ENCODE peak calls at places on chromosomes 13 and 19, in six cellular contexts. N, V, U, W, Q and T are unnamed samples.

GRCh38 chr19:6393982-6394412 is 1.0 kb upstream of the GTF2F1 start:
- DNase-seq in W (no peak), Q (no peak), U (no peak), N (no peak), V (no peak), T (no peak)

GRCh38 chr13:32538234-32538620 is 368 bp downstream of the N4BP2L2 start:
- DNase-seq in W (peak), Q (no peak), U (peak), V (no peak), N (peak), T (peak)

GRCh38 chr19:3760871-3761361 is 576 bp downstream of the APBA3 start:
- DNase-seq in V (peak), N (peak), U (no peak), W (no peak), Q (no peak), T (peak)

GRCh38 chr19:52307275-52307674 is 10.3 kb downstream of the ZNF480 start:
- DNase-seq in V (peak), Q (no peak), U (no peak), N (peak), W (no peak), T (peak)

GRCh38 chr19:45952691-45953505 is 20.8 kb downstream of the NOVA2 start:
- DNase-seq in U (peak), N (peak), V (no peak), Q (peak), W (peak), T (peak)

GRCh38 chr19:6495947-6496346 is 6.2 kb downstream of the TUBB4A start:
- DNase-seq in U (no peak), W (no peak), N (no peak), Q (no peak), V (no peak), T (no peak)

GRCh38 chr13:30224732-30225131 is 82.6 kb downstream of the KATNAL1 start:
- DNase-seq in V (no peak), U (no peak), N (peak), Q (no peak), W (no peak), T (peak)

GRCh38 chr13:111325941-111326620 is 5.6 kb downstream of the TEX29 start:
- DNase-seq in W (no peak), V (no peak), Q (no peak), U (no peak), N (no peak), T (no peak)

GRCh38 chr19:10603084-10603872 is 16.2 kb upstream of the AP1M2 start:
- DNase-seq in W (peak), U (peak), N (peak), Q (peak), V (peak), T (no peak)

GRCh38 chr19:7417671-7418324 is 69.1 kb downstream of the ARHGEF18 start:
- DNase-seq in U (no peak), Q (no peak), N (peak), W (no peak), V (no peak), T (no peak)

GRCh38 chr19:5997371-5997770 is 19.4 kb upstream of the RANBP3 start:
- DNase-seq in U (no peak), V (no peak), W (no peak), N (no peak), Q (no peak), T (no peak)

GRCh38 chr19:54211214-54211613 is 10.6 kb downstream of the RPS9 start:
- DNase-seq in Q (no peak), N (no peak), V (no peak), W (no peak), U (peak), T (no peak)

GRCh38 chr19:35350591-35350990 is 2.9 kb downstream of the FFAR1 start:
- DNase-seq in U (no peak), W (no peak), Q (no peak), V (peak), N (no peak), T (no peak)

GRCh38 chr13:98599502-98600328 is 22.8 kb upstream of the STK24 start:
- DNase-seq in V (no peak), N (peak), Q (no peak), W (no peak), U (no peak), T (no peak)

GRCh38 chr13:66879971-66880370 is 350.2 kb downstream of the PCDH9 start:
- DNase-seq in W (no peak), U (no peak), Q (no peak), N (no peak), V (no peak), T (no peak)

GRCh38 chr13:99227331-99227900 is 26.8 kb downstream of the UBAC2 start:
- DNase-seq in W (no peak), Q (no peak), U (no peak), N (no peak), V (no peak), T (no peak)

GRCh38 chr19:48868196-48868886 is at the start of gene PLEKHA4:
- DNase-seq in Q (no peak), W (peak), U (peak), V (no peak), N (peak), T (peak)

GRCh38 chr13:112756967-112757758 is 67.3 kb downstream of the ATP11A start:
- DNase-seq in W (no peak), N (no peak), Q (no peak), V (no peak), U (no peak), T (no peak)

GRCh38 chr13:43978688-43979087 is 99.0 kb downstream of the LACC1 start:
- DNase-seq in W (no peak), V (no peak), N (no peak), Q (no peak), U (no peak), T (no peak)

GRCh38 chr13:100234006-100234405 is 145.1 kb downstream of the PCCA start:
- DNase-seq in N (no peak), Q (no peak), V (no peak), W (no peak), U (no peak), T (no peak)

GRCh38 chr13:95604534-95604915 is 40.0 kb downstream of the DZIP1 start:
- DNase-seq in U (no peak), Q (no peak), N (peak), V (no peak), W (no peak), T (no peak)

GRCh38 chr13:33633701-33634525 is 184.0 kb upstream of the RFC3 start:
- DNase-seq in Q (no peak), U (no peak), V (no peak), W (no peak), N (peak), T (no peak)

GRCh38 chr19:33794578-33795369 is 1.9 kb upstream of the KCTD15 start:
- DNase-seq in W (peak), U (peak), V (no peak), Q (no peak), N (no peak), T (peak)

GRCh38 chr13:80571346-80572307 is 230.7 kb upstream of the SPRY2 start:
- DNase-seq in W (no peak), V (no peak), U (peak), Q (no peak), N (no peak), T (no peak)

GRCh38 chr13:95301947-95302386 is 716 bp upstream of the ABCC4 start:
- DNase-seq in V (no peak), W (no peak), Q (no peak), U (peak), N (no peak), T (no peak)

GRCh38 chr19:50202962-50203280 is 501 bp upstream of the MYH14 start:
- DNase-seq in Q (no peak), U (no peak), N (no peak), V (no peak), W (no peak), T (no peak)

GRCh38 chr19:13770013-13770635 is 4.1 kb upstream of the C19orf53 start:
- DNase-seq in Q (no peak), N (no peak), W (no peak), U (no peak), V (no peak), T (no peak)

GRCh38 chr19:51271015-51271600 is 20.2 kb downstream of the SIGLECL1 start:
- DNase-seq in N (no peak), V (no peak), Q (no peak), W (peak), U (peak), T (no peak)

GRCh38 chr13:41452462-41452861 is 4.9 kb upstream of the RGCC start:
- DNase-seq in N (no peak), U (no peak), V (no peak), Q (no peak), W (no peak), T (no peak)

GRCh38 chr13:22369090-22369489 is 698.2 kb downstream of the FGF9 start:
- DNase-seq in V (no peak), U (no peak), W (no peak), N (no peak), Q (no peak), T (no peak)

GRCh38 chr13:80830431-80830830 is 489.5 kb upstream of the SPRY2 start:
- DNase-seq in N (no peak), Q (no peak), U (no peak), V (no peak), W (no peak), T (no peak)

GRCh38 chr13:44331912-44332840 is 41.4 kb upstream of the SERP2 start:
- DNase-seq in W (peak), Q (no peak), N (peak), U (peak), V (no peak), T (peak)

GRCh38 chr13:112065521-112065866 is 1.5 kb upstream of the SOX1 start:
- DNase-seq in W (no peak), V (no peak), Q (no peak), N (no peak), U (no peak), T (no peak)

GRCh38 chr19:40688294-40688693 is 2.2 kb downstream of the NUMBL start:
- DNase-seq in N (no peak), U (no peak), V (no peak), W (no peak), Q (no peak), T (peak)
- H3K4me3 ChIP-seq in N (peak), U (peak), V (no peak), W (peak), Q (no peak), T (peak)

GRCh38 chr13:35787937-35788336 is 311.4 kb upstream of the MAB21L1 start:
- DNase-seq in U (peak), Q (no peak), W (no peak), V (no peak), N (no peak), T (no peak)
- H3K4me3 ChIP-seq in U (no peak), Q (no peak), W (no peak), V (no peak), N (no peak), T (no peak)

DNA sequence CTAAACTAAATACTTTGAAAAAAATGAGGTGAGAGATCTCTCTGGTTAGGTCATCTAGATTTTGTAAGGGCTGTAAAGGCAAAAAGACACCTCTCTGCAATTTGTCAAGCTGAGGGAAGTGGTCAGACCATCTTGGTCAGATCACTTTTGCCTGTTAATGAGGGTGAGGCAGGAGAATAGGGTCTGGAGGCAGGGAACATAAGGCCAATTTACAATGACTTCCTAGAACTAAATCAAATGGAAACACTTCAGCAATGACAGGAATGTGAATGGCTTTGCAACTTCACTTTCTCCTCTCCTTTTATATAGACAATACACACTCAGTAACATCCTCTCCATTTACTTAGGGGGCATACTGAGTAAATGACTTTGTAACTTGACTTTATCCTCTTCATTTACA is 1653.4 kb downstream of the SLITRK5 start:
- DNase-seq in U (no peak), N (peak), W (no peak), Q (no peak), V (no peak), T (no peak)
- H3K4me3 ChIP-seq in U (no peak), N (no peak), W (no peak), Q (no peak), V (no peak), T (no peak)

DNA sequence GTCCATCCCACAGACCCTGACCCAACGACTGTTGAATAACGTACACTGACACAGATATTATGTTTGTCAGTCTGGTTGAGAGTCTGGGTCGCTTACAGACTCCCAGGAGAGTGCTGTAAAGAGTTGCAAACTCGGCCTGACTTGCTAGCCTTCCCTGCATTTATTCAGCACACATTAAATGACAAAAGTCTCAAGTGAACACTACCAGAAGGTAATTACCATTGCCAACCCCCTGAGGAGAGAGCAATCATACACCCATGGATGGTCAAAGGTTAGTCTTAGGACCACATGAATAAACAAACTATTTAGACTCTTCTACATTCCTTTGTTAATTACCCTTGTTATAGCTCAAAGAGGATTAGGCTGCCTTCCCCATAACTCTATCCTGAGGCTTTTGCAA is 1048.6 kb downstream of the PCDH17 start:
- DNase-seq in V (no peak), W (no peak), Q (no peak), N (no peak), U (no peak), T (no peak)
- H3K4me3 ChIP-seq in V (no peak), W (no peak), Q (no peak), N (no peak), U (no peak), T (no peak)

DNA sequence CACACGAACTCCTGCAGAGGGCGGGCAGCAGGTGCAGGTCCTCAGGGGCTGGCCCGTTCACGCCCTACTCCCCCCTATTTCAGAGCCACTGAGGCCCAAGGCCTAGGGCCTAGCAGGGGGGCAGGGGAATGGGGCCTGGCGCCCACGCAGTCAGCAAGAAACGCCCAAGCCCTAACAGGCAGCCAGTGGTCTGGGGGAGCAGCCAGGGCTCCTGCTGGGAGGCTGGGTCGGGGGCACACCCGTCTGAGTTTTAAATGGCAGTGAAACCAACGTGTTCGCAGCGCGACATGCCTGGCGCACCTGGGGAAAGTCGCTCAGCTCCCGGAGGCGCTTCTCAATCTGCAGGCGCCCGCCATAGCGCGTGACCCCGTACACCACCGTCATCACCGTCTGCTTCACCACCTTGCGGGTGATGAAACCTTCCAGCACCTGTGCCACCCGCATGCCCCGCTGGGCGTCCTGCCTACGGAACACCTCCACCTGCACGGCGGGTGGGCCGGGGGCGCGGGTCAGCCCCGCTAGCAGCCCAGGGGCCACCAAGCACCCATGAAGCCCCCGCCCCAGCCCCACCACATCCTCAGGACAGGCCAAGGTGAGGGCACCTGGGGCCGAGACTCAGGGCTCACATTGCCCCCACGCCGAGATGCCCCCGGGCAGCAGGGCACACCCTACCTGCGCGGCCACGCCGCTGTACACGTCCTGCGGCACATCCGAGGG is 13.9 kb downstream of the POLRMT start:
- DNase-seq in U (no peak), Q (no peak), V (no peak), N (no peak), W (no peak), T (no peak)
- H3K4me3 ChIP-seq in U (no peak), Q (no peak), V (no peak), N (no peak), W (no peak), T (no peak)

GRCh38 chr19:37389234-37389633 is 18.3 kb downstream of the ZNF527 start:
- DNase-seq in Q (no peak), V (no peak), U (no peak), N (no peak), W (no peak), T (no peak)
- H3K4me3 ChIP-seq in Q (peak), V (no peak), U (no peak), N (no peak), W (no peak), T (no peak)